ENCODE peak calls at places on chromosomes 13 and 19, in five cellular contexts. F is cardiac muscle cell, B is Calu3, D is astrocyte of the spinal cord, H is NCI-H1417 treated with DMSO at 0.1 percent for 48 hours. L is an unnamed sample.

GRCh38 chr19:41934849-41935374 is 6.7 kb upstream of the ERFL start:
- DNase-seq in F (peak; percentile 78), B (peak; percentile 88), D (peak; percentile 37), H (no peak), L (no peak)

GRCh38 chr13:42883142-42883541 is 101.8 kb downstream of the FAM216B start:
- DNase-seq in F (no peak), B (no peak), D (peak; percentile 16), H (no peak), L (no peak)

GRCh38 chr13:112625698-112626097 is 37.7 kb upstream of the TUBGCP3 start:
- DNase-seq in F (no peak), B (no peak), D (no peak), H (no peak), L (no peak)

GRCh38 chr19:12646551-12646950 is 20.0 kb downstream of the MAN2B1 start:
- DNase-seq in F (no peak), B (no peak), D (no peak), H (no peak), L (no peak)

GRCh38 chr19:8028951-8029491 is 23.5 kb upstream of the CCL25 start:
- DNase-seq in F (peak; percentile 65), B (no peak), D (no peak), H (no peak), L (no peak)

GRCh38 chr13:33250594-33250993 is 35.0 kb downstream of the STARD13 start:
- DNase-seq in F (no peak), B (no peak), D (no peak), H (no peak), L (no peak)

GRCh38 chr19:993831-994393 is 6.3 kb upstream of the GRIN3B start:
- DNase-seq in F (no peak), B (no peak), D (no peak), H (no peak), L (no peak)

GRCh38 chr13:114110091-114110829 is 22.2 kb downstream of the RASA3 start:
- DNase-seq in F (no peak), B (no peak), D (peak; percentile 43), H (no peak), L (no peak)

GRCh38 chr13:40485611-40486517 is 180.6 kb downstream of the FOXO1 start:
- DNase-seq in F (no peak), B (no peak), D (no peak), H (no peak), L (no peak)

GRCh38 chr13:43239441-43239840 is 216.1 kb downstream of the DNAJC15 start:
- DNase-seq in F (no peak), B (no peak), D (no peak), H (no peak), L (no peak)

GRCh38 chr13:108508263-108508662 is 121.1 kb upstream of the MYO16 start:
- DNase-seq in F (peak; percentile 39), B (peak; percentile 0), D (peak; percentile 52), H (no peak), L (no peak)

GRCh38 chr19:16930753-16931152 is 42.0 kb downstream of the F2RL3 start:
- DNase-seq in F (no peak), B (no peak), D (no peak), H (no peak), L (no peak)

GRCh38 chr13:24165746-24166145 is 5.2 kb downstream of the SPATA13 start:
- DNase-seq in F (no peak), B (no peak), D (peak; percentile 46), H (no peak), L (no peak)

GRCh38 chr13:102569488-102569887 is 27.3 kb upstream of the TPP2 start:
- DNase-seq in F (no peak), B (no peak), D (no peak), H (no peak), L (no peak)

GRCh38 chr19:35295792-35296462 is 4.0 kb downstream of the MAG start:
- DNase-seq in F (peak; percentile 43), B (no peak), D (no peak), H (no peak), L (no peak)

GRCh38 chr19:13149628-13150186 is 468 bp downstream of the STX10 start:
- DNase-seq in F (peak; percentile 72), B (no peak), D (peak; percentile 47), H (no peak), L (no peak)

GRCh38 chr13:35475131-35475959 is 1.1 kb downstream of the MAB21L1 start:
- DNase-seq in F (peak; percentile 39), B (no peak), D (peak; percentile 49), H (no peak), L (no peak)

L was measured in NCI-H187 treated with DMSO at 0.1 percent for 48 hours.